ENCODE peak calls at places on chromosome 21, in eight cellular contexts. One of them, this sample, is unnamed.

GRCh38 chr21:33011462-33011861 is 14.3 kb upstream of the OLIG2 start:
- DNase-seq in RPMI8226: no peak
- DNase-seq in right lobe of liver: no peak
- DNase-seq in T-cell: no peak
- DNase-seq in OCI-LY7: no peak
- DNase-seq in kidney: no peak
- DNase-seq in GM23248: peak
- DNase-seq in CD8-positive, alpha-beta T cell: no peak
- DNase-seq in this sample: peak

GRCh38 chr21:30561957-30562356 is 843 bp upstream of the KRTAP19-7 start:
- DNase-seq in RPMI8226: no peak
- DNase-seq in right lobe of liver: no peak
- DNase-seq in T-cell: no peak
- DNase-seq in OCI-LY7: no peak
- DNase-seq in kidney: no peak
- DNase-seq in GM23248: no peak
- DNase-seq in CD8-positive, alpha-beta T cell: no peak
- DNase-seq in this sample: no peak

GRCh38 chr21:43979654-43980053 is 32.5 kb upstream of the TRAPPC10 start:
- DNase-seq in RPMI8226: no peak
- DNase-seq in right lobe of liver: no peak
- DNase-seq in T-cell: no peak
- DNase-seq in OCI-LY7: no peak
- DNase-seq in kidney: peak
- DNase-seq in GM23248: no peak
- DNase-seq in CD8-positive, alpha-beta T cell: no peak
- DNase-seq in this sample: no peak

GRCh38 chr21:25635310-25635709 is 3.7 kb upstream of the JAM2 start:
- DNase-seq in RPMI8226: no peak
- DNase-seq in right lobe of liver: no peak
- DNase-seq in T-cell: no peak
- DNase-seq in OCI-LY7: no peak
- DNase-seq in kidney: no peak
- DNase-seq in GM23248: no peak
- DNase-seq in CD8-positive, alpha-beta T cell: no peak
- DNase-seq in this sample: no peak

GRCh38 chr21:44892095-44892494 is 18.6 kb upstream of the PTTG1IP start:
- DNase-seq in RPMI8226: no peak
- DNase-seq in right lobe of liver: no peak
- DNase-seq in T-cell: no peak
- DNase-seq in OCI-LY7: no peak
- DNase-seq in kidney: no peak
- DNase-seq in GM23248: no peak
- DNase-seq in CD8-positive, alpha-beta T cell: no peak
- DNase-seq in this sample: no peak

GRCh38 chr21:32570456-32570855 is 14.9 kb downstream of the TCP10L start:
- DNase-seq in RPMI8226: no peak
- DNase-seq in right lobe of liver: no peak
- DNase-seq in T-cell: no peak
- DNase-seq in OCI-LY7: no peak
- DNase-seq in kidney: no peak
- DNase-seq in GM23248: no peak
- DNase-seq in CD8-positive, alpha-beta T cell: no peak
- DNase-seq in this sample: no peak

GRCh38 chr21:44428281-44428942 is 26.9 kb upstream of the LRRC3 start:
- DNase-seq in RPMI8226: peak
- DNase-seq in right lobe of liver: peak
- DNase-seq in T-cell: peak
- DNase-seq in OCI-LY7: peak
- DNase-seq in kidney: peak
- DNase-seq in GM23248: peak
- DNase-seq in CD8-positive, alpha-beta T cell: peak
- DNase-seq in this sample: peak

GRCh38 chr21:25735895-25736597 is 1.3 kb downstream of the GABPA start:
- DNase-seq in RPMI8226: peak
- DNase-seq in right lobe of liver: no peak
- DNase-seq in T-cell: no peak
- DNase-seq in OCI-LY7: peak
- DNase-seq in kidney: no peak
- DNase-seq in GM23248: peak
- DNase-seq in CD8-positive, alpha-beta T cell: no peak
- DNase-seq in this sample: no peak

GRCh38 chr21:41507521-41508414 is at the start of gene TMPRSS2:
- DNase-seq in RPMI8226: no peak
- DNase-seq in right lobe of liver: peak
- DNase-seq in T-cell: no peak
- DNase-seq in OCI-LY7: no peak
- DNase-seq in kidney: peak
- DNase-seq in GM23248: no peak
- DNase-seq in CD8-positive, alpha-beta T cell: no peak
- DNase-seq in this sample: no peak

GRCh38 chr21:36052860-36053766 is 7.2 kb downstream of the SETD4 start:
- DNase-seq in RPMI8226: no peak
- DNase-seq in right lobe of liver: no peak
- DNase-seq in T-cell: no peak
- DNase-seq in OCI-LY7: no peak
- DNase-seq in kidney: no peak
- DNase-seq in GM23248: no peak
- DNase-seq in CD8-positive, alpha-beta T cell: no peak
- DNase-seq in this sample: no peak

This sample was measured in adrenal gland.